ENCODE peak calls at places on chromosome 1, in seven cellular contexts. S is A549, H is NB4, Q is heart left ventricle, L is esophagus squamous epithelium, C is breast epithelium, D is suprapubic skin. T is an unnamed sample.

GRCh38 chr1:173470608-173471007 is 6.5 kb upstream of the PRDX6 start:
- DNase-seq in S (no peak), H (no peak), Q (no peak), L (no peak), C (no peak), D (no peak), T (no peak)

GRCh38 chr1:227225715-227226346 is 92.5 kb downstream of the CDC42BPA start:
- DNase-seq in S (no peak), H (peak), Q (no peak), L (no peak), C (no peak), D (no peak), T (no peak)

GRCh38 chr1:160123726-160124125 is 8.2 kb downstream of the ATP1A2 start:
- DNase-seq in S (no peak), H (no peak), Q (no peak), L (no peak), C (no peak), D (no peak), T (no peak)

GRCh38 chr1:36425791-36426190 is 24.5 kb downstream of the OSCP1 start:
- DNase-seq in S (no peak), H (no peak), Q (no peak), L (no peak), C (no peak), D (no peak), T (no peak)

GRCh38 chr1:226644541-226645176 is 94.4 kb downstream of the ITPKB start:
- DNase-seq in S (no peak), H (peak), Q (peak), L (no peak), C (no peak), D (peak), T (no peak)

GRCh38 chr1:84998642-84999280 is 1.8 kb upstream of the MCOLN2 start:
- DNase-seq in S (no peak), H (peak), Q (no peak), L (no peak), C (no peak), D (no peak), T (no peak)

GRCh38 chr1:186304982-186305949 is 69.8 kb downstream of the TPR start:
- DNase-seq in S (peak), H (peak), Q (no peak), L (no peak), C (no peak), D (no peak), T (no peak)

GRCh38 chr1:47859092-47859743 is 138.0 kb downstream of the TRABD2B start:
- DNase-seq in S (no peak), H (no peak), Q (no peak), L (no peak), C (peak), D (no peak), T (no peak)

GRCh38 chr1:234538930-234539649 is 60.1 kb upstream of the TARBP1 start:
- DNase-seq in S (no peak), H (no peak), Q (no peak), L (no peak), C (peak), D (peak), T (peak)
- TF ChIP-seq POLR2A in S (no peak), H (no peak), Q (no peak), L (peak), C (no peak), D (no peak), T (no peak)

DNA sequence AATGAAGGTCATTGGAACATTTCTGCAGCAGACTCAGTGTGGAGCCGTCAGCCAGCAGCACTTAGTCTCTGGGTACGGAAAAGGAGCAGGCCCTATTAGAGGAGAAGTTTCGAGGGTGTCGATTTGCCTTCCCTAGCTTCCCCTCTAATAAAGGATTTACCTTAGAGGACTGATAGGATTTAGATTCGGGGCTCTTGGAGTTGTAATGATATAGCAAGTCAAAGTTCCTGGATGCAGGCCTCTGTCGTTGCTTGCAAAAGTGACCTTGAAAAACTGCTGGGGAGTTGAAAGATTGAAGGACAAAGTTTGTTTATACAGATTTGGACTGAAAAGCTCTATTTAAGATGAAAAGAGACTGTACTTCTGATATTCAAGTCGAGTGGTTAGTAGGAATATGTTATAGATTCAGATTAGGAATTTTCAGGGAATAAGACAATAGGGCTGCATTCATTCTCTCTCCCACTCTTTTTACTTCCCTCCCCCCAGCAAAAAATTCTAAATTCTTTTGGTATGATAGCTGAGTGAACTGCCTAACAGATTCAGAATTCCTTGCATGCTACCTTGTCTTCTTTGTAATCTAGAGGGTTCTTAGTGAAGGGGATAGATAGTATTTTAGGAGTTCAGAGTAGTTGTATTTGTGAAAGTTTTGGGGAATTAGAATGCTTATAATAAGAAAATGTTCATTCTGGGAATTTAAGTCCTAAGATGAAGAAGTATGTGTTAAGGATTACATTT is 19.2 kb downstream of the NFYC start:
- DNase-seq in S (no peak), H (no peak), Q (no peak), L (no peak), C (no peak), D (no peak), T (no peak)
- H3K4me3 ChIP-seq in S (peak), H (no peak), Q (peak), L (peak), C (peak), D (peak), T (no peak)

DNA sequence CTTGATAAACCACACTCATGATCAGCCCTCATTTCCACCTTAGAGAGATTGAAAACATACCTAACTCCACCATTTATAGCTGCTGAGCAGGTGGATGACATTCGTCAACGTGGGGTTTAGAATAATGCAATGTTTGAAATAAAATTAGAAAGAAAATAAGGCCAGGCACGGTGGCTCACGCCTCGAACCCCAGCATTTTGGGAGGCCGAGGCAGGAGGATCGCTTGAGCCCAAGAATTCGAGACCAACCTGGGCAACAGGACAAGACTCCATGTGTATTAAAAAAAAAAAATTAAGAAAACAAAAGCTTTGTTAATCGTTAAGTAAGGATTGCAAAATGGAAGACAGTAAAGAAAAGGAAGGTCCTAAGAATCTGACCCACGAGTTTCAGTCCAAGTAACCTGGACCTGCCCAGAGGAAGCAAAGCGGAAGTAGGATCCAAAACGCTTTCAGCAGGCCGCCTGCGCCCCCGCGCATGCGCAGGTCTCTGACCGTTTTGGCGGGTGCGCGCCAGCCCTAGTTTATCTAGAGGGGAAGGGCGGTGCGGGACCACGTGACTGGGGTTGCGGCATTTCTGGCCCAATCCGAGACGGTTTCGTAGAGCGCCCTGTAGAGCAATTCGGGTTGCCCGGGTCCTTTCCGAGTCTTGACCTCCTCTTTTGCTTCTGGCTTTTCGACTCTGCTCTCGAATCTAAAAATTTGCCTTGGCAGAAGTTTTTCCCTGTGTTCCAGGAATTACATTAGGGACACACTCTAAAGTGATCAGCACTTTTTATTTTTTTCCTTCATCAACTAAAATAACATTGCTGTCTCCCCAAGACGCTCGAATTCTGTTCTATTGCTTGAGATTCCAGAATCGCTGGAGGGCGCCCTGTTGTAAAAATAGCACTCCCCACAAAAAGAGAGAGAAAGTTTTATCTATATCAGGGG is 22.5 kb downstream of the ANP32E start:
- DNase-seq in S (peak), H (peak), Q (peak), L (peak), C (peak), D (peak), T (peak)
- TF ChIP-seq CTCF in S (peak), H (peak), Q (peak), L (no peak), C (no peak), D (no peak), T (no peak)

DNA sequence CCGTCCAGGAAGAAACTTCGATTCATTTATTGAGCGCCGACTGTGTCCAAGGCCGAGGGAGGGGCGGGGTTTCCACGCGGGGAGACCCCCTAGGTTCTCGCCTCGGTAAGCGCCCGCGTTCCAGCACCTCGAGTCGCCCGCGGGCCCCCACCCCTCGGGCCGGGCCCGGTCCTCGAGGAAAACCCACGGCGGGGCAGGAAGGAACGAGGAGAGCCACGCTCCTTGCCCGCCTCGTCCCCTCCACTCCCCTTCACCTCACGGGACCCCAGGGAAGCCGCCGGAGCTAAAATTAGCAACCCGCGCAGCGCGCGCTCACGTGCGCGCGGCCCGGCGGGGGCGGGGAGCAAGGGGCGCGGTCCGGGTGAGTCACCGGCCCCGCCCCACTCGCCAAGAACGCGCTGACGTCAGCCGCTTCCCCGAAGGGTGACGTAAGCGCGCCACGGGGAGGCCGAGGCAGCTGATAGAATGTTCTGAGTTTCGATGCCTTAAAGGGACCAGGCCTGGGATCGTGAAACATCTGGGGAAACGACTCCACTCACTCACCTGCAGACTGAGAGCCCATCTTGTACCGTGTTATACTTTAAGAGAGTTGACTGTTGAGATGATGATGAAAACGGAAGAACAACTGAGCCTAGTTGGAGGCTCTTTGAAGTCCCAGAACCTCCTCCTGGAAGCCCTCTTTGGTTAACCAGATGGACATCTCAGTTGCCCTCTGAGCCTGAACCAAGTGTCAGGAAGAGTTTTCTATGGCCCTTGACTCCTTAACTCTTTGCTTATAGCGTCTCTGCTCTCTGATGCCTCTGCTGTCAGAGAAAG is 49.7 kb upstream of the ATF3 start:
- DNase-seq in S (peak), H (peak), Q (peak), L (peak), C (peak), D (peak), T (peak)
- TF ChIP-seq POLR2A in S (no peak), H (peak), Q (no peak), L (peak), C (peak), D (no peak), T (peak)

GRCh38 chr1:168224991-168225390 is 813 bp upstream of the SFT2D2 start:
- DNase-seq in S (no peak), H (peak), Q (no peak), L (no peak), C (no peak), D (no peak), T (no peak)
- H3K4me3 ChIP-seq in S (peak), H (peak), Q (peak), L (peak), C (peak), D (peak), T (no peak)